ENCODE peak calls at places on chromosomes 2 and 18, in four cellular contexts. F is B cell, D is PC-3, M is epithelial cell of esophagus. U is an unnamed sample.
A peak's percentile ranks its signal among the peaks of the same experiment; 100 is the strongest.

GRCh38 chr2:128901572-128902391 is 583.1 kb upstream of the HS6ST1 start:
- DNase-seq in D (no peak), F (no peak), M (no peak), U (no peak)

GRCh38 chr2:25194576-25195122 is 26.3 kb upstream of the POMC start:
- DNase-seq in M (no peak), D (no peak), F (no peak), U (no peak)

GRCh38 chr2:105977212-105977611 is 216.9 kb downstream of the UXS1 start:
- DNase-seq in D (peak; percentile 92), F (no peak), M (peak; percentile 85), U (no peak)

GRCh38 chr2:117936871-117937428 is 76.9 kb downstream of the CCDC93 start:
- DNase-seq in M (no peak), F (no peak), D (no peak), U (no peak)

GRCh38 chr18:3921826-3922225 is 471.9 kb downstream of the TGIF1 start:
- DNase-seq in F (no peak), M (no peak), D (no peak), U (no peak)

GRCh38 chr18:52190195-52190594 is 149.8 kb upstream of the DCC start:
- DNase-seq in F (no peak), M (no peak), D (no peak), U (no peak)

GRCh38 chr2:118738524-118739308 is 108.7 kb downstream of the EN1 start:
- DNase-seq in F (no peak), D (peak; percentile 95), M (peak; percentile 96), U (no peak)

GRCh38 chr2:83536489-83537020 is 922.5 kb downstream of the SUCLG1 start:
- DNase-seq in M (peak; percentile 48), F (no peak), D (no peak), U (no peak)

GRCh38 chr18:74732380-74732779 is 134.7 kb downstream of the ZNF407 start:
- DNase-seq in D (no peak), F (no peak), M (no peak), U (no peak)

GRCh38 chr18:55384551-55385275 is 203.3 kb downstream of the TCF4 start:
- DNase-seq in F (peak; percentile 18), D (peak; percentile 59), M (peak; percentile 57), U (no peak)

GRCh38 chr2:58428553-58429284 is 187.6 kb upstream of the FANCL start:
- DNase-seq in D (no peak), M (no peak), F (peak; percentile 34), U (no peak)

GRCh38 chr18:59697236-59697932 is at the start of gene CCBE1:
- DNase-seq in F (no peak), D (peak; percentile 84), M (peak; percentile 81), U (no peak)

GRCh38 chr18:64981915-64982314 is 768.9 kb upstream of the CDH7 start:
- DNase-seq in F (no peak), M (no peak), D (no peak), U (no peak)

GRCh38 chr18:3256693-3257626 is 5.0 kb upstream of the MYL12B start:
- DNase-seq in M (peak; percentile 90), D (peak; percentile 85), F (no peak), U (no peak)

GRCh38 chr18:55236150-55236931 is 277.1 kb upstream of the CCDC68 start:
- DNase-seq in F (no peak), D (no peak), M (no peak), U (no peak)

GRCh38 chr2:13676269-13676668 is 956.2 kb upstream of the LRATD1 start:
- DNase-seq in D (peak; percentile 23), F (no peak), M (peak; percentile 56), U (no peak)

GRCh38 chr2:239854596-239854995 is 170.5 kb downstream of the NDUFA10 start:
- DNase-seq in F (no peak), M (no peak), D (no peak), U (no peak)

GRCh38 chr2:160402997-160403979 is 90.3 kb downstream of the RBMS1 start:
- DNase-seq in M (peak; percentile 87), D (no peak), F (no peak), U (no peak)

GRCh38 chr18:332721-333513 is 65.1 kb upstream of the THOC1 start:
- DNase-seq in D (no peak), F (no peak), M (no peak), U (no peak)

GRCh38 chr2:209629622-209630021 is 142.0 kb upstream of the UNC80 start:
- DNase-seq in F (no peak), D (no peak), M (peak; percentile 24), U (no peak)

GRCh38 chr2:88626171-88627054 is 851 bp downstream of the EIF2AK3 start:
- DNase-seq in F (peak; percentile 50), D (peak; percentile 25), M (peak; percentile 17), U (peak; percentile 45)

GRCh38 chr2:145038041-145038525 is 518.2 kb upstream of the ZEB2 start:
- DNase-seq in M (no peak), F (no peak), D (no peak), U (no peak)

GRCh38 chr2:38900726-38901125 is 11.1 kb downstream of the ARHGEF33 start:
- DNase-seq in F (no peak), D (no peak), M (no peak), U (no peak)

GRCh38 chr2:100956081-100956480 is 46.0 kb upstream of the RPL31 start:
- DNase-seq in F (no peak), D (no peak), M (no peak), U (no peak)

GRCh38 chr2:47039913-47040562 is 115.1 kb downstream of the STPG4 start:
- DNase-seq in F (no peak), M (no peak), D (no peak), U (no peak)

GRCh38 chr2:69196327-69197117 is 183.5 kb downstream of the ANTXR1 start:
- DNase-seq in M (peak; percentile 43), F (no peak), D (no peak), U (no peak)

GRCh38 chr2:110688594-110689091 is 10.8 kb upstream of the BUB1 start:
- DNase-seq in D (no peak), F (no peak), M (peak; percentile 70), U (no peak)

GRCh38 chr2:221097568-221097915 is 474.6 kb downstream of the EPHA4 start:
- DNase-seq in F (no peak), D (peak; percentile 80), M (peak; percentile 88), U (no peak)

GRCh38 chr2:113173563-113174368 is at the start of gene PSD4:
- DNase-seq in D (no peak), M (no peak), F (peak; percentile 68), U (peak; percentile 85)

DNA sequence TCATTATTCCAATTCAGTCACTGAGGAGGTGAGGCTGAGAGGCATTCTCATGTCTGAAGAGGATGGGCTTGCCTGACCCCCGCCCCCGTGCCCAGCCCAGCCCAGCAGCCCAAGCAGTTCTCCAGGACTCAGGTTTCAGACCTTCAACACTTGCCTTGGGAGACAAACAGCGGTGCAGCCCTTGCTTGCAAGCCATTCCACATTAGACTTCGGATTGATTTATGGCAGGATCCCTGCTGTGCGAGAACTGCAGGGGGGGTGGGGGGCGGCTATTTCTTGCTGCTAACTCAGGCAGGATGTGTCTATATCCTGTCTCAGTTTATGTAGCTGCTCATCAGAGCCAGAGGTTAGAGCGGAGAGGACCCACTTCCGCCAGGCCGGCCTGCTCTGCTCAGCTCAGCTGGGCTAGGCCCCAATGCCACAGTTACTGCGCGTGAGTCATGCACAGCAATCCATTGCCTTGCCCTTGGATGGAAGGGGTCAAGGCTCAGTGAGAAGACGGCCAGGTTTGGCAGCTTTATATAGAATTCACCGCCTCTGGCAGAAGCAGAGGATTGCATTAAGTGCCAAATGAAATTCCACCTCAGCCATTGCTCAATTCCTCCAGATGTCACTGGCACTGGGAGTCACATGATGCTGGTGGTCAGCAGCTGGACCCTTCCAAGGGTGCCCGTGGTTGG is 1.8 kb downstream of the GYPC start:
- DNase-seq in M (peak; percentile 5), D (peak; percentile 52), F (peak; percentile 58), U (peak; percentile 93)
- TF ChIP-seq CTCF in M (no peak), D (no peak), F (no peak), U (no peak)

GRCh38 chr18:31509571-31509970 is 11.6 kb downstream of the DSG2 start:
- DNase-seq in M (no peak), F (no peak), D (no peak), U (no peak)

GRCh38 chr18:31513189-31513907 is 15.4 kb downstream of the DSG2 start:
- DNase-seq in M (peak; percentile 95), D (peak; percentile 74), F (no peak), U (no peak)

GRCh38 chr18:31512203-31512764 is 14.3 kb downstream of the DSG2 start:
- DNase-seq in F (no peak), M (peak; percentile 98), D (peak; percentile 67), U (peak; percentile 48)

GRCh38 chr18:31510319-31510718 is 12.3 kb downstream of the DSG2 start:
- DNase-seq in D (peak; percentile 50), F (no peak), M (peak; percentile 90), U (no peak)

DNA sequence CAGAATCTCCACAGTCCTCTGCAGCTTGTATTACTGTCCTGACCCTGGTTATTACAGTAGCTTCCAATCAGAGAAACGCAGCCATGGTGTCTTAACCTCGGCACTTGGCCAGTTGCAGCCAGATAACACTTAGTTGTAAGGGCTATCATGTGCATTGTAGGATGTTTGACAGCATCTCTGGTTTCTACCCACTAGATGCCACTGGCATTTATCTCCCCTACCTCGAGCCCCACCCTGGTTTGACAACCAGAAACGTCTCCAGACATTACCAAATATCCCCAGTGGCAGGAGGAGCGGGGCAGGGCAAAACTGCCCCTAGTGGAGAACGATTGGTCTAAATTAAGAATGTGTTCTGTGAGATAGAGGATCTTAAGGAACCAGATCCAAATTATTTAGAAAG is 13.1 kb downstream of the DSG2 start:
- DNase-seq in F (no peak), M (no peak), D (no peak), U (no peak)
- TF ChIP-seq CTCF in F (no peak), M (peak; percentile 14), D (peak; percentile 21), U (no peak)

DNA sequence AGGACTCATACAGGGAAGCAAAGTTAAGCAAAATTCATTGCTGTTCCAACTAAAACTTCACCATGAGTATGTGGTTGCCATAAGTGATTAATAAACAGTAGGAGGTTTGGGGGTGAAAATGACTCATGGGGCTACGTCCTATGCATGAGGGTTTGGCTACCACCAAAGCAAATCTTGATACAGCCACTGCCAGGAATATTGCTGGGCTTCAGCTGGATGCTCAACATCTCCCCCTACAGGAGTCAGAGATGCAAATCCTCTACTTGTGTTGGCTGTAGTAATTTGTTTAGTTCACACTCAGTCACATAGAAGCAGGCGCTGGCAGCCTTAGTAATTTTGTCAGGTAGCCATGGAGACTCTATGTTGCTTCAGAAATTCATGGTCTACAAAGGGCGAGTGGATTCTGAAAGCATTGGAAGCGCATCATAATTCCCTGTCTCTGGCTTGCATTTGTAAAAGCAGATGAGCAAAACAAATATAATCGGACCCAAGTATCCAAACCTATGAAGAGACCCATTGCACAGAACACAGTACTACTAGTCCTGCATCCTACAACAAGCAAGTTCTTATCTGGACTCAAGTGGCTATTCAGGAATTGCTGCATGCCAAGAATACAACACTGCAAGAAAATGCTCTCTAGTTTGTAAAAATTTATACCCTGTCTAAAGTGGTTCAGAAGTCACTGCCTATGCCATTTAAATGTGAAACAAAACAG is 76.0 kb downstream of the CD28 start:
- DNase-seq in D (peak; percentile 88), F (no peak), M (peak; percentile 93), U (peak; percentile 88)
- TF ChIP-seq CTCF in D (peak; percentile 90), F (peak; percentile 33), M (peak; percentile 93), U (peak; percentile 84)

GRCh38 chr2:121595012-121595891 is 54.0 kb downstream of the CLASP1 start:
- DNase-seq in D (no peak), F (no peak), M (peak; percentile 28), U (no peak)

GRCh38 chr2:121599963-121600651 is 49.2 kb downstream of the CLASP1 start:
- DNase-seq in F (peak; percentile 20), D (peak; percentile 72), M (no peak), U (no peak)

GRCh38 chr2:121598087-121598486 is 51.2 kb downstream of the CLASP1 start:
- DNase-seq in F (no peak), M (peak; percentile 61), D (peak; percentile 24), U (no peak)

GRCh38 chr2:121591199-121591598 is 58.1 kb downstream of the CLASP1 start:
- DNase-seq in D (no peak), M (no peak), F (no peak), U (no peak)

GRCh38 chr2:121596221-121597080 is 52.8 kb downstream of the CLASP1 start:
- DNase-seq in D (peak; percentile 74), M (peak; percentile 49), F (peak; percentile 44), U (peak; percentile 80)
- TF ChIP-seq CTCF in D (peak; percentile 86), M (peak; percentile 58), F (no peak), U (peak; percentile 54)